ENCODE peak calls at places on chromosome 9, in nine cellular contexts. X, H, J, M, N, D, O, E and C are unnamed samples.

GRCh38 chr9:134004131-134004873 is 12.2 kb upstream of the VAV2 start:
- DNase-seq in N (no peak), O (no peak), E (no peak), J (no peak), X (no peak), D (no peak), M (no peak), H (no peak), C (no peak)

GRCh38 chr9:17739022-17739421 is 160.2 kb downstream of the SH3GL2 start:
- DNase-seq in H (no peak), D (no peak), M (no peak), E (no peak), J (no peak), N (no peak), X (no peak), O (no peak), C (no peak)

GRCh38 chr9:134752476-134752875 is 110.9 kb downstream of the COL5A1 start:
- DNase-seq in J (no peak), M (no peak), H (no peak), E (no peak), D (no peak), X (no peak), O (no peak), N (no peak), C (no peak)

GRCh38 chr9:136552117-136552685 is 6.4 kb upstream of the NOTCH1 start:
- DNase-seq in N (peak; percentile 50), D (peak; percentile 52), E (no peak), H (peak; percentile 67), J (no peak), O (no peak), X (no peak), M (peak; percentile 72), C (no peak)

GRCh38 chr9:6711403-6711802 is 46.4 kb upstream of the KDM4C start:
- DNase-seq in J (no peak), H (no peak), D (no peak), N (peak; percentile 75), E (no peak), X (no peak), M (no peak), O (no peak), C (no peak)

GRCh38 chr9:123739387-123739786 is 190.5 kb downstream of the DENND1A start:
- DNase-seq in D (no peak), J (no peak), H (no peak), E (no peak), M (no peak), X (no peak), O (no peak), N (no peak), C (no peak)

GRCh38 chr9:134273647-134274046 is 52.6 kb upstream of the RXRA start:
- DNase-seq in X (no peak), D (no peak), J (no peak), N (no peak), M (no peak), H (no peak), O (no peak), E (no peak), C (no peak)

GRCh38 chr9:112532427-112532826 is 45.8 kb downstream of the KIAA1958 start:
- DNase-seq in E (no peak), J (no peak), X (no peak), M (no peak), N (peak; percentile 71), O (peak; percentile 49), D (no peak), H (peak; percentile 20), C (no peak)

GRCh38 chr9:115276621-115277020 is 158.7 kb upstream of the TNC start:
- DNase-seq in E (no peak), N (no peak), M (no peak), H (no peak), D (no peak), J (peak; percentile 75), X (no peak), O (no peak), C (no peak)

GRCh38 chr9:38338359-38339014 is 54.0 kb upstream of the ALDH1B1 start:
- DNase-seq in N (no peak), J (no peak), H (no peak), M (no peak), E (no peak), X (no peak), O (no peak), D (no peak), C (no peak)

GRCh38 chr9:136316271-136316751 is 11.0 kb upstream of the GPSM1 start:
- DNase-seq in J (no peak), X (no peak), O (no peak), E (no peak), D (no peak), N (no peak), M (no peak), H (no peak), C (no peak)